ENCODE peak calls at places on chromosomes 11 and 22, in ten cellular contexts. M is Peyer's patch; W is CD4-positive, alpha-beta memory T cell; S is heart right ventricle; T is kidney; C is HCT116; L is PC-3; P is astrocyte; Q is A549; V is CD8-positive, alpha-beta memory T cell. Y is an unnamed sample.

GRCh38 chr11:10398525-10398924 is 56.5 kb upstream of the AMPD3 start:
- DNase-seq in S (no peak), Q (no peak), W (no peak), T (no peak), L (no peak), M (no peak), P (no peak), C (no peak), V (no peak), Y (no peak)

GRCh38 chr11:88484873-88485621 is 147.5 kb upstream of the CTSC start:
- DNase-seq in T (peak; percentile 70), C (peak; percentile 45), W (no peak), P (no peak), L (peak; percentile 83), M (no peak), S (no peak), V (peak; percentile 18), Q (peak; percentile 36), Y (peak; percentile 35)

GRCh38 chr11:58006940-58007339 is 16.7 kb upstream of the OR9Q1 start:
- DNase-seq in Q (no peak), L (peak; percentile 33), S (no peak), T (no peak), M (no peak), C (no peak), V (no peak), P (peak; percentile 29), W (no peak), Y (no peak)

GRCh38 chr11:114091791-114092397 is 32.4 kb downstream of the ZBTB16 start:
- DNase-seq in S (no peak), L (no peak), Q (no peak), V (no peak), T (no peak), M (no peak), C (no peak), W (no peak), P (no peak), Y (no peak)

GRCh38 chr11:20097319-20098221 is 62.7 kb downstream of the DBX1 start:
- DNase-seq in M (no peak), T (no peak), C (no peak), W (no peak), S (no peak), P (peak; percentile 99), V (no peak), Q (no peak), L (peak; percentile 60), Y (no peak)

GRCh38 chr11:9753031-9753430 is 89.2 kb downstream of the SWAP70 start:
- DNase-seq in T (no peak), S (no peak), P (peak; percentile 84), C (no peak), W (no peak), M (no peak), Q (no peak), V (no peak), L (peak; percentile 62), Y (no peak)

GRCh38 chr11:2215230-2215560 is 43.6 kb upstream of the TH start:
- DNase-seq in C (no peak), Q (no peak), W (no peak), T (no peak), S (no peak), P (no peak), V (no peak), M (no peak), L (no peak), Y (no peak)

GRCh38 chr11:75325713-75326438 is 25.6 kb downstream of the ARRB1 start:
- DNase-seq in S (peak; percentile 45), Q (peak; percentile 83), T (peak; percentile 90), C (peak; percentile 71), W (no peak), V (no peak), M (no peak), P (peak; percentile 95), L (peak; percentile 89), Y (no peak)

GRCh38 chr11:84981296-84981695 is 645.8 kb downstream of the DLG2 start:
- DNase-seq in V (no peak), W (no peak), Q (no peak), S (no peak), T (no peak), L (peak; percentile 22), C (no peak), P (peak; percentile 15), M (no peak), Y (no peak)

GRCh38 chr11:19597194-19597593 is 115.4 kb upstream of the NAV2 start:
- DNase-seq in C (no peak), S (no peak), V (no peak), L (peak; percentile 11), P (peak; percentile 73), W (no peak), T (no peak), Q (no peak), M (no peak), Y (no peak)

GRCh38 chr11:99015634-99016454 is 4.9 kb upstream of the CNTN5 start:
- DNase-seq in M (no peak), Q (peak; percentile 1), W (no peak), T (no peak), S (no peak), P (peak; percentile 24), V (no peak), L (peak; percentile 74), C (peak; percentile 12), Y (peak; percentile 25)

GRCh38 chr11:123145220-123145619 is 49.8 kb downstream of the CLMP start:
- DNase-seq in T (peak; percentile 75), V (no peak), Q (peak; percentile 94), L (peak; percentile 94), S (no peak), C (peak; percentile 73), M (no peak), P (peak; percentile 75), W (no peak), Y (peak; percentile 93)

GRCh38 chr11:64876835-64877341 is 1.5 kb downstream of the EHD1 start:
- DNase-seq in C (no peak), S (no peak), V (no peak), Q (no peak), P (no peak), W (no peak), L (peak; percentile 76), M (peak; percentile 37), T (peak; percentile 82), Y (peak; percentile 75)

GRCh38 chr11:12285106-12285505 is 92.3 kb upstream of the PARVA start:
- DNase-seq in W (no peak), S (no peak), C (no peak), Q (no peak), L (peak; percentile 88), P (peak; percentile 99), V (no peak), M (no peak), T (no peak), Y (no peak)

DNA sequence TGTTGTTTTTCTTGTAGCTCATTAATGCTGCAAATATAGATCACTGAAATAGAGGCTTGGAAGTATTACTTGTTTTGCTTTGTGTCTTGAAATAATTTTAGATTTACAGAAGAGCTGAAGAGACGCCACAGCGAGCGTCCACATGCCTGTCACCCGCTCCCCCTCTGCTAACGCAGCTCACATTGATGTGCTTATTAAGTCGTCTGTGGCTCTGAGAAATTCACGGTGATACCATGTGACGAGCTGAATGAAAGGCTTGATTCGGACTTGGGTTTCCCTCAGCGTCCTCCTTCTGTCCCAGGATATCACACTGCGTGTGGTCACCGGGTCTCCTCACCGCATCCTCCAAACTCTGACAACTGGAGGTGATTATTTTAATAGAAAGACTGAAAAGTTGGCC is 365.4 kb downstream of the BRD1 start:
- DNase-seq in Q (no peak), W (no peak), T (no peak), V (no peak), M (no peak), L (no peak), S (no peak), P (no peak), C (no peak), Y (no peak)
- H3K4me1 ChIP-seq in Q (no peaks in the 10 kb centered on the region), W (no peaks in the 10 kb centered on the region), T (no peaks in the 10 kb centered on the region), V (no peaks in the 10 kb centered on the region), M (no peaks in the 10 kb centered on the region), L (no peaks in the 10 kb centered on the region), S (no peaks in the 10 kb centered on the region), P (no peaks in the 10 kb centered on the region), C (no peaks in the 10 kb centered on the region), Y (no peaks in the 10 kb centered on the region)

GRCh38 chr11:68546555-68546954 is 86.0 kb downstream of the PPP6R3 start:
- DNase-seq in S (no peak), T (no peak), W (no peak), Q (peak; percentile 24), P (peak; percentile 16), V (no peak), L (peak; percentile 36), C (no peak), M (no peak), Y (no peak)
- H3K27ac ChIP-seq in S (peak overlapping the region; percentile 14), T (no peak overlapping the region), W (no peak overlapping the region), Q (peak overlapping the region; percentile 62), P (no peak overlapping the region), V (no peak overlapping the region), L (no peak overlapping the region), C (no peak overlapping the region), M (no peak overlapping the region), Y (no peak overlapping the region)

GRCh38 chr22:23806837-23807236 is 20.1 kb downstream of the SMARCB1 start:
- DNase-seq in Q (no peak), W (no peak), T (no peak), S (no peak), V (no peak), C (no peak), P (no peak), M (no peak), L (no peak), Y (no peak)
- H3K4me3 ChIP-seq in Q (no peak overlapping the region), W (no peak overlapping the region), T (no peak overlapping the region), S (no peak overlapping the region), V (no peak overlapping the region), C (no peak overlapping the region), P (no peak overlapping the region), M (no peak overlapping the region), L (no peak overlapping the region), Y (no peak overlapping the region)

DNA sequence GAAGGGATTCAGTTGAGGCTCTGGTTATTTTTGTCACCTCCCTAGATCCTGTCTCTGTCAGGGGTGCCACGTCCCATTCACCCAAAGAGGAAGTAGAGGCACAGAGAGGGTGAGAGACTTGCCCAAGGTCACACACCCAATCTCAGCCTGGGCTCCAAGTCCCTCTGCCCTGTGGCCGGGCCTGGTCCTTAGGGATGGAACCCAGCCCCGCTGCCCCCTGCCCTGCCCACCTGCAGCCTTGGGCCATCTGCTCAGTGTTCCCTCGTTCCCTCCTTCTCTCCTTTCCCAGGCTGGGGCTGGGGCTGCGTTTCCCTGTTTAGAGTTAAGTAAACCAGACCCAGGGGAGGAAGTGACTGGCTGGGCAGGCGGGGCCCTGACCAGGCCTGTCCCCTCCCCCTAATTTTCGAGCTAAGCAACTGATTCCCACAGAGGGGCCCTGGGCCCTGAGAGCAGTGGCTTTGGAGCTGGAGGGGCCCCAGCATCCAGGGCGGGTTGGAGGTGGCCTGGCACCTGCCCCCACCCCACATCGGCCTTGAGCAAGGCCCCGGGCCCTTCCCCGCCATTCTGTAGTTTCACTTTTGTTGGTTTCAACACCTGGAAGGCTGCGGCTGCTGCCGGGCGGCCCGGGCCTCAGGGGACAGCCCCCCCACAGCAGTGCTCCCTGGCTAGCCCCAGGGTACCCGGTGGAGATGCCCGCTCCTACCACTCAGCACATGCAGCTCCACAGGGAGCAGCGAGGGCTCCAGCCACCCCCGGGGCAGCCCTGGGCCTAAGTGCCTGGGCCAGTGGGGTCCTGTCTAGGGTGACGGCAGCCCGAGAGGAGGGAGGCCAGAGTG is 1.5 kb downstream of the TCIRG1 start:
- DNase-seq in C (no peak), S (peak; percentile 77), V (peak; percentile 55), W (peak; percentile 64), Q (peak; percentile 51), M (peak; percentile 71), T (peak; percentile 89), L (peak; percentile 73), P (peak; percentile 40), Y (peak; percentile 60)
- H3K4me1 ChIP-seq in C (peaks cover 9% of the 10 kb centered on the region), S (peaks cover 63% of the 10 kb centered on the region), V (peaks cover 47% of the 10 kb centered on the region), W (peaks cover 41% of the 10 kb centered on the region), Q (peaks cover 49% of the 10 kb centered on the region), M (peaks cover 30% of the 10 kb centered on the region), T (peaks cover 10% of the 10 kb centered on the region), L (peaks cover 26% of the 10 kb centered on the region), P (peaks cover 34% of the 10 kb centered on the region), Y (peaks cover 5% of the 10 kb centered on the region)

GRCh38 chr11:30326911-30327310 is 4.0 kb downstream of the ARL14EP start:
- DNase-seq in L (no peak), V (peak; percentile 24), M (no peak), C (no peak), W (no peak), T (no peak), S (no peak), P (no peak), Q (no peak), Y (no peak)
- H3K27ac ChIP-seq in L (no peak overlapping the region), V (peak overlapping the region; percentile 10), M (peak overlapping the region; percentile 6), C (no peak overlapping the region), W (peak overlapping the region; percentile 54), T (no peak overlapping the region), S (no peak overlapping the region), P (no peak overlapping the region), Q (no peak overlapping the region), Y (no peak overlapping the region)

Y was measured in small intestine.